ENCODE peak calls at places on chromosome 9, in four cellular contexts. T, V, G and D are unnamed samples.

GRCh38 chr9:13716620-13717019 is 437.1 kb upstream of the MPDZ start:
- DNase-seq in T (no peak), V (no peak), G (no peak), D (no peak)

GRCh38 chr9:105510024-105510423 is 47.9 kb upstream of the FKTN start:
- DNase-seq in G (no peak), T (no peak), V (no peak), D (no peak)

GRCh38 chr9:69078581-69078980 is 43.0 kb downstream of the FXN start:
- DNase-seq in G (no peak), T (no peak), V (no peak), D (no peak)

GRCh38 chr9:124108216-124108615 is 96.6 kb downstream of the LHX2 start:
- DNase-seq in G (no peak), V (no peak), T (no peak), D (no peak)

GRCh38 chr9:22005083-22005699 is 3.9 kb downstream of the CDKN2B start:
- DNase-seq in V (no peak), G (no peak), T (no peak), D (no peak)

GRCh38 chr9:97935291-97935690 is 2.7 kb downstream of the HEMGN start:
- DNase-seq in V (no peak), G (no peak), T (no peak), D (no peak)

GRCh38 chr9:16266648-16267276 is 603.7 kb downstream of the BNC2 start:
- DNase-seq in T (no peak), V (no peak), G (no peak), D (no peak)

GRCh38 chr9:123225374-123225813 is 43.0 kb downstream of the STRBP start:
- DNase-seq in T (no peak), G (no peak), V (peak; percentile 39), D (no peak)

GRCh38 chr9:2288309-2288708 is 273.2 kb downstream of the SMARCA2 start:
- DNase-seq in V (no peak), T (no peak), G (no peak), D (no peak)

GRCh38 chr9:69357854-69358220 is 32.8 kb downstream of the ENTREP1 start:
- DNase-seq in V (no peak), T (no peak), G (no peak), D (no peak)

GRCh38 chr9:82247318-82247717 is 258.7 kb downstream of the SPATA31D1 start:
- DNase-seq in V (no peak), G (no peak), T (no peak), D (no peak)

GRCh38 chr9:133992780-133993634 is 883 bp upstream of the VAV2 start:
- DNase-seq in V (peak; percentile 77), T (peak; percentile 80), G (peak; percentile 85), D (no peak)

GRCh38 chr9:133991211-133991921 is 758 bp downstream of the VAV2 start:
- DNase-seq in G (no peak), V (no peak), T (no peak), D (no peak)

GRCh38 chr9:133990366-133991210 is 1.5 kb downstream of the VAV2 start:
- DNase-seq in G (no peak), T (no peak), V (no peak), D (no peak)

GRCh38 chr9:133993635-133994253 is 1.6 kb upstream of the VAV2 start:
- DNase-seq in V (no peak), T (no peak), G (no peak), D (no peak)

DNA sequence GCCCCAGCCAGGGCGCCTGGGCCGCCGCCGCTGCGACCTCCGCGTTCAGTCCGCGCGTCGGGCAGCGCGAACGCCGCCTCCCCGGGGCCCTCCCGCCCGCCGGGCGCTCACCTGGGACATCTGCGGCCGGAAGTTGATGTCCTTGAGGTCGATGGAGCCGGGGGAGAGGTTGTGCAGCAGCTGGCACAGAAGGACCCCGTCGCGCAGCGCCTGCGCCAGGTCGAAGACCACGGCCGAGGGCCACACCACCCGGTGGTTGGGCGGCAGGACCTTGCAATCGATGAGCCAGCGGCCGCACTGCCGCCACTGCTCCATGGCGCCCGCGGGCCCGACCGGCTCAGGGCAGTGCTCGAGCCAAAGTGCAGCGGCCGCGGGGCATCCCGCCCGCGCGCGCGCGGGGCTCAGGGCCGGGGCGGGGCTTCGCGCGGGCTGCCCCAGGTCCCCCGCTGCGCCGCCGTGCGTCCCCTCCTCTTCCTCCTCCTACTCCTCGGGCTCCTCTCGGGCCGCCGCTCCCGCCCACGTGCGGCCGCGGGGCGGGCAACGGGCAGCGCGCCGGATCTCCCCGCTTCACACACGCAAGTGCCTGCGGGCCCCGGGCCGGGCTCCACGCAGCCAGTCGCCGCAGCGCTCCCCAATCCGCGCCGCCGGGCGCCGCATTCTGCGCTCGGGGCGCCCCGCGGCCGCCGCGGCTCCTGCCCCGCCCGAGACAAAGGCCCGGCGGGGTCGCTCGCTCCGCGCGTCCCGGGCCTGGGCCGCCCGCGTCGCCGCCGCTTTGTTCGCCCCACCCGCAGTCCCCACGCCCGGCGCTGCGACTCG is at the start of gene VAV2:
- DNase-seq in V (no peak), G (peak; percentile 69), T (no peak), D (no peak)
- TF ChIP-seq POLR2A in V (peak; percentile 65), G (no peak), T (no peak), D (no peak)

GRCh38 chr9:129493002-129493713 is 127.7 kb downstream of the C9orf50 start:
- DNase-seq in T (no peak), G (no peak), V (no peak), D (no peak)
- TF ChIP-seq POLR2A in T (no peak), G (no peak), V (no peak), D (no peak)

GRCh38 chr9:72524820-72525539 is 3.6 kb downstream of the TMC1 start:
- DNase-seq in V (no peak), G (no peak), T (no peak), D (no peak)
- TF ChIP-seq POLR2A in V (no peak), G (no peak), T (no peak), D (no peak)

GRCh38 chr9:87097238-87097637 is 149.9 kb upstream of the GAS1 start:
- DNase-seq in V (no peak), G (no peak), T (no peak), D (no peak)

GRCh38 chr9:87095961-87096360 is 148.7 kb upstream of the GAS1 start:
- DNase-seq in V (no peak), G (no peak), T (no peak), D (no peak)

GRCh38 chr9:87089963-87090362 is 142.7 kb upstream of the GAS1 start:
- DNase-seq in V (no peak), T (no peak), G (no peak), D (no peak)

GRCh38 chr9:87088621-87089020 is 141.3 kb upstream of the GAS1 start:
- DNase-seq in G (no peak), V (no peak), T (no peak), D (no peak)

GRCh38 chr9:87093777-87094176 is 146.5 kb upstream of the GAS1 start:
- DNase-seq in V (no peak), G (no peak), T (no peak), D (no peak)
- TF ChIP-seq POLR2A in V (no peak), G (no peak), T (no peak), D (no peak)

GRCh38 chr9:4674783-4675182 is 4.6 kb upstream of the CDC37L1 start:
- DNase-seq in V (no peak), T (no peak), G (no peak), D (no peak)
- TF ChIP-seq POLR2A in V (no peak), T (no peak), G (no peak), D (no peak)

DNA sequence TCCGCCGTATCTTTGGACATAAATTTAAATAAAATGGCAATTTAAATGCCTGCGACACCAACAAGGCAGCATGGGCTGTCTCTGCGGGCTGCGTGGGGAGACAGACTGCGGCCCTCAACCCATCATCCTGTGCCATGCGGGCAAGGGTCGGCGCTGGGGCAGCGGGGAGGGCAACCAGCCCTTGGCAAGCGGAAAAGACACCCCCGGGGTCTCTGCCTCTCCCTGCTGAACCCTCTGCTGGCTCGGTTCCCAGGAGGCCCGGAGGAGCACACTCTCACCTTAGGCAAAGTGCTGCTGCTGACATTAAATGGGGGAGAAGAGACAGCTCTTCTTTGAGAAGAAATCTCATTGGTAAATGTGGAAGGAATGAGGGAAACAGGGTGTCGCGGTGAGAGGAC is 129.6 kb upstream of the PPP1R26 start:
- DNase-seq in V (no peak), T (no peak), G (no peak), D (no peak)
- TF ChIP-seq POLR2A in V (no peak), T (no peak), G (no peak), D (no peak)

GRCh38 chr9:32523910-32524309 is 2.1 kb downstream of the RIGI start:
- DNase-seq in T (no peak), G (no peak), V (no peak), D (no peak)

GRCh38 chr9:32526707-32527048 is 682 bp upstream of the RIGI start:
- DNase-seq in G (no peak), V (no peak), T (no peak), D (no peak)

GRCh38 chr9:32524558-32525461 is 1.2 kb downstream of the RIGI start:
- DNase-seq in G (no peak), T (no peak), V (no peak), D (no peak)

GRCh38 chr9:32525506-32525905 is 490 bp downstream of the RIGI start:
- DNase-seq in V (no peak), G (no peak), T (no peak), D (no peak)

DNA sequence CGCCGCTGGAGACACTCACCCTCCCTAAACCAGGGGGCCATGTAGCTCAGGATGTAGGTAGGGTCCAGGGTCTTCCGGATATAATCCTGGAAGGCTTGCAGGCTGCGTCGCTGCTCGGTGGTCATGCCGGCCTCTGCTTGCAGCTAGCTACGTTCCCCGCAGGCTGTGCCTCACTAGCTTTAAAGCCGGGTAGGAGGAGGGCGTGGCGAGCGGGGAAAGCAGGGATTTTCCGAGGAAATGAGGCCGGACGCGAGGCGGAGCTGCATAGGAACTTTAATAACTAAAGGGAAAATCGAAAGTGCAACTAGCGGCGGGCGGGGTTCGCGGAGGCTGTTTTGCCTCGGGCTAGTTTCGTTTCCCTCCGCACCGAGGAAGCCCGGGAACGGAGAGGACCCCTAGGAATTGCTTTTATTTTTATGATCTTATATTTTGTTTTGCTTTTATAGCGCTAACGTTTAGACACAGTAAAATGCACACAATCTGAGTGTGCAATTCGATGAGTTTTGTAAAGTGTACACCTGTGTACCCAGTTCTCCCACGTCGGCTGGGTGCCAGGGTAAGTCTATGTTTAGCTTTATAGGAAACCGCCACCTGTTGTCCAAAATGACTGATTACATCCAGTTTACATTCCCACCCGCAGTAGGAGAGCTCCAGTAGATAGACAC is at the start of gene RIGI:
- DNase-seq in V (no peak), G (peak; percentile 93), T (peak; percentile 90), D (no peak)
- TF ChIP-seq POLR2A in V (peak; percentile 56), G (peak; percentile 21), T (no peak), D (no peak)

GRCh38 chr9:116334581-116335150 is 181.1 kb downstream of the PAPPA start:
- DNase-seq in T (no peak), V (no peak), G (no peak), D (no peak)
- TF ChIP-seq POLR2A in T (no peak), V (no peak), G (no peak), D (no peak)